ENCODE peak calls at places on chromosomes 3 and 15, in five cellular contexts. M is Peyer's patch, H is lower lobe of right lung, E is IMR-90, K is psoas muscle. C is an unnamed sample.

GRCh38 chr3:55297706-55298105 is 189.4 kb downstream of the WNT5A start:
- DNase-seq in M (no peak), H (no peak), E (no peak), K (no peak), C (no peak)

GRCh38 chr15:58053236-58054153 is 12.0 kb downstream of the ALDH1A2 start:
- DNase-seq in M (no peak), H (no peak), E (no peak), K (no peak), C (no peak)

GRCh38 chr3:173750095-173750494 is 352.6 kb downstream of the NLGN1 start:
- DNase-seq in M (no peak), H (no peak), E (peak; percentile 54), K (no peak), C (no peak)

GRCh38 chr15:94196536-94196935 is 34.8 kb upstream of the MCTP2 start:
- DNase-seq in M (no peak), H (no peak), E (peak; percentile 60), K (no peak), C (no peak)

GRCh38 chr3:47022540-47023161 is 43.2 kb downstream of the NBEAL2 start:
- DNase-seq in M (peak; percentile 52), H (no peak), E (peak; percentile 48), K (no peak), C (no peak)

GRCh38 chr3:56858331-56858730 is 56.6 kb upstream of the ARHGEF3 start:
- DNase-seq in M (no peak), H (no peak), E (no peak), K (no peak), C (no peak)

GRCh38 chr15:32994810-32995424 is 199.6 kb downstream of the FMN1 start:
- DNase-seq in M (no peak), H (no peak), E (peak; percentile 74), K (no peak), C (no peak)

GRCh38 chr15:73240864-73241499 is 127.8 kb downstream of the HCN4 start:
- DNase-seq in M (peak; percentile 88), H (no peak), E (peak; percentile 67), K (peak; percentile 64), C (peak; percentile 59)

DNA sequence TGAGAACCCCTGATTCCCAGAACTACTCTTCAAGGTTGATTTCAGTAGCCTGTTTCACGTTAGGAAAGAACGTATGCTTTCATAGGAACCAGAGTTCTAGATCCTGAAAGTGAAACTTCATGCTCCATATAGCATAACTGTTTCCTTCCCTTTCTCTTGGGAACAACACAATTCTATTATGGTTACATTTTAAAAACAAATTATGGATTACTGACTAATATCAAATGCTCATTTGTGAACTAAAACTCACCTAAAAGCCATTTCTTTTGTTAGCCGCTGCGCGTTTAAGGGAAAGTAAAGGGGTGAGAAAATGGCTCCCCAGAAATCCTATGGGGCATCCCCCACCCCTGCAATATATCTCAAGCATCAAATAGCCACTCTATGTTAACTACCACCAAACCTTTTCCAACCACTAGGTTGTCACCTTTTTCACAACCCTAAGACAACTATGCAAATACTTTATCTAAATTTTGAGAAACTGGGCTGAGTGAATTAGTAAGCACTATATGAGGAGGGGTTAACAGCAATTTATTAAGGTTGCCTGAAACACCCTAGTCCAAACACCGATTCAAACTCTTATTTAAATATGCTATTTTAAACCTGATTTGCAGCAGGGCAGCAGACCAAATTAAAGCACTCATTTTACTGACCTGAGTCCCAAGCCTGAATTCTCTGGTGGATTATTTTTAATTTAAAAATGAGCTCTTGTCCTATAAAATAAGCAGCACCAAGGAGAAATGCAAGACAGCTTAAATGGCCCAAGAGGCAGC is 2.4 kb downstream of the SIAH2 start:
- DNase-seq in M (no peak), H (no peak), E (no peak), K (no peak), C (no peak)
- H3K4me3 ChIP-seq in M (peak overlapping the region; percentile 94), H (peak overlapping the region; percentile 89), E (peak overlapping the region; percentile 98), K (peak overlapping the region; percentile 90), C (peak overlapping the region; percentile 87)

DNA sequence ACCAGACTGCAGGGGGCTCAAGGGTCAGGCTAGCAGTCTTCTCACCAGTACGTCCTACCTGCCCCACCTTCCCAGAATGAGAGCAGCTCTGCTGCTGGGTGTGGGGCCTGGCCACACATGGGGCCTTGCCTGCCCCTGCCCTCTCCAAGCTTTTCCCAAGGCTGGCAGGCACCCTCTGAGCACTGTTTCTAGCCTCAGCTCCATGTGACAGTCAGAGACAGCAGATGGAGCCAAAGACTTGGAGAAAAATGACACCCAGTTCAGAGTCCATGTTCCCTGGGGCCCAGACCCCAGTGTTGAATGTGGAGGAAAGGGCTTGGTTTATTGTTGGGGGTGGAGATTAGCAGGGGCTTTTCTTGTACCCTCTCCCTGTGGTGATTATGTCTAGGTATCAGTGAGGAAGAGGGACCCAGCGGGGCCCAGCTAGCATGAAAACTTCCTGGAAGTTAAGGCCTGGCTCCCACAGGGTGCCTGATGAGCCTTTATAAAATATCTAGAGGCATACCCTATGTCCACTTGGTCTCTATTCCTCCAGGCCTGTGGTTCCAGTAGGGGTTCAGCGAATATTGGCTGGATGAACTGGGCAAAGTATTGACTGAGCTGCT is 153.8 kb downstream of the EEFSEC start:
- DNase-seq in M (no peak), H (no peak), E (no peak), K (no peak), C (no peak)
- TF ChIP-seq CTCF in M (no peak), H (no peak), E (peak; percentile 9), K (peak; percentile 5), C (no peak)

GRCh38 chr3:149816986-149817385 is 4.0 kb downstream of the RNF13 start:
- DNase-seq in M (no peak), H (no peak), E (peak; percentile 82), K (no peak), C (no peak)
- H3K4me3 ChIP-seq in M (no peak overlapping the region), H (peak overlapping the region; percentile 84), E (no peak overlapping the region), K (peak overlapping the region; percentile 95), C (no peak overlapping the region)

DNA sequence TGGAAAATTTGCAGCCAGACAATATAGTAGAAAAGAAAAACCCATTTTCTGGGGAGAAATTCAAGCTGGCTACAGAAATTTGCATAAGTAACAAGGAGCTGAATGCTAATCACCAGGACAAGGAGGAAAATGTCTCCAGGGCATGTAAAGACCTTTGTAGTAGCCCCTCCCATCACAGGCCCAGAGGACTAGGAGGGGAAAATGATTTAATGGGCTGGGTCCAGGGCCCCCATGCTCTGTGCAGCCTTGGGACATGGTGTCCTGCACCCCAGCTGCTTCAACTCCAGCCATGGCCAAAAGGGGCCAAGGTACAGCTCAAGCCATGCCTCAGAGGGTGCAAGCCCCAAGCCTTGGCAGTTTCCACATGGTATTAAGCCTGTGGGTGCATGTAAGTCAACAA is 197.6 kb upstream of the POU1F1 start:
- DNase-seq in M (no peak), H (no peak), E (no peak), K (no peak), C (no peak)
- TF ChIP-seq CTCF in M (no peak), H (no peak), E (no peak), K (no peak), C (no peak)

DNA sequence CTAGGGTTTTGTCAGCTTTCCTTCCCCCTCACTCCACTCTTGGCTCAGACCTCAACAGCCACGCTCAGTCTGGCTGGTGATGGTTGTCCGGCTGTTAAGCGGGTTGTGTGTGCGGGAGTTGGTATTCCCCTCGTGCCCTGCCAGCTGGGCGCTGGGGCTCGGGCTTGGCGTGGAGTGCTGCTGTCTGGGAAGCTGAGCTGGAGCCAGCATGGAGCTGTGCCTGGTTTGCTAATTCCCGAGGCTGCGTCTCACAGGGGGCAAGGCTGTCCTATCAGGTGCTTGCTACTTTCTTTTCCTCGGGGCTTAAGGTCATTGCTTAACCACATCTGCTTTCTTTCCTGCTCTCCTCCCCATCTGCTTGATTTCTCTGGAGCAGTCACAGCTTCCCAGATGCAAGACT is 29.9 kb downstream of the PDIA5 start:
- DNase-seq in M (no peak), H (no peak), E (peak; percentile 75), K (peak; percentile 66), C (peak; percentile 72)
- H3K4me3 ChIP-seq in M (no peak overlapping the region), H (no peak overlapping the region), E (no peak overlapping the region), K (no peak overlapping the region), C (no peak overlapping the region)

DNA sequence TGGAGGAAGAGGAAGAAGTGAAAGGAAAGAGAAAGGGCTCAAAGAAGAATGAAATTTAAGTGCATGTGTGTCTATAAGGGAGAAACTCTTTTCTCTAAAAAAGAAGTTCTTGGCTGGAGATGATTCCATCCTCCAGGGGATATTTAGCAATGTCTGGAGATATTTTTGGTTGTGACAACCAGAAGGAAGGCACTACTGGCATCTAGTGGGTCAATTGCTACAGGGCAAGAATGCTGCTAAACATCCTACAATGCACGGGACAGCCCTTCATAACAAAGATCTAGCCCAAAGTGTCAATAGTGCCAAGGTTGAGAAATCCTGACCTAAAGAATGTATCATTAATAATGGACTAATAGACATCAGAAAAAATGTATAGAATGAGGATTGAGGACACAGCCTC is 57.4 kb upstream of the ST3GAL6 start:
- DNase-seq in M (no peak), H (no peak), E (no peak), K (no peak), C (no peak)
- TF ChIP-seq CTCF in M (no peak), H (no peak), E (peak; percentile 28), K (no peak), C (no peak)

DNA sequence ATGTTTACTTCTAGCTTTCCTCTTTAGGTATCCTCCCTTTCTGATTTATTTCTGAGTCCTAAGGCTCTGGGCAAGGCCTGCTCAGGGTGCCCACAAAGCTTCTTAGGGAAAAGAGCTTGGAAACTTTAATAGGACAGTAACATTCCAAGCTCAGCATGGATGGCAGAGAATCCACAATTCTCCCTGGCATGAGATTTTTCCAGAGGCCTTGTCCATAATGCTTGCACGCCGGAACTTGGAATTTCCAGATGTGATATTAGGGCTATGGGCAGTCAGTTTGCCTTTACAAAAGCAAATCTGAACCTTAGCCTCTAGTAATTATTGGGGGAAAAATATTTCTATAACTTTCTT is 139.0 kb upstream of the RBMS3 start:
- DNase-seq in M (no peak), H (no peak), E (no peak), K (no peak), C (no peak)
- H3K4me3 ChIP-seq in M (no peak overlapping the region), H (no peak overlapping the region), E (no peak overlapping the region), K (no peak overlapping the region), C (no peak overlapping the region)

GRCh38 chr15:63091679-63092078 is 30.0 kb upstream of the LACTB start:
- DNase-seq in M (no peak), H (no peak), E (no peak), K (no peak), C (no peak)
- TF ChIP-seq CTCF in M (no peak), H (no peak), E (no peak), K (no peak), C (no peak)